ENCODE peak calls at places on chromosome 9, in ten cellular contexts. One of them, this sample, is unnamed.

GRCh38 chr9:81822967-81823366 is 105.3 kb upstream of the SPATA31D4 start:
- DNase-seq in EL: no peak
- DNase-seq in nephron progenitor cell: no peak
- DNase-seq in ACHN: no peak
- DNase-seq in glutamatergic neuron: no peak
- DNase-seq in DND-41: no peak
- DNase-seq in amniotic epithelial cell: no peak
- DNase-seq in stimulated activated CD8-positive, alpha-beta memory T cell treated with anti-CD3 and anti-CD28 coated beads, Interleukin-2, amount 100 ng/mL, for 48 hours: no peak
- DNase-seq in non-pigmented ciliary epithelial cell: no peak
- DNase-seq in Calu3: no peak
- DNase-seq in this sample: no peak

GRCh38 chr9:116549061-116549664 is 137.9 kb upstream of the TRIM32 start:
- DNase-seq in ACHN: peak
- DNase-seq in non-pigmented ciliary epithelial cell: peak
- DNase-seq in amniotic epithelial cell: peak
- DNase-seq in DND-41: no peak
- DNase-seq in EL: peak
- DNase-seq in stimulated activated CD8-positive, alpha-beta memory T cell treated with anti-CD3 and anti-CD28 coated beads, Interleukin-2, amount 100 ng/mL, for 48 hours: no peak
- DNase-seq in nephron progenitor cell: no peak
- DNase-seq in Calu3: peak
- DNase-seq in glutamatergic neuron: peak
- DNase-seq in this sample: no peak

GRCh38 chr9:128503870-128504269 is 649 bp upstream of the GLE1 start:
- DNase-seq in ACHN: no peak
- DNase-seq in Calu3: peak
- DNase-seq in non-pigmented ciliary epithelial cell: no peak
- DNase-seq in EL: peak
- DNase-seq in stimulated activated CD8-positive, alpha-beta memory T cell treated with anti-CD3 and anti-CD28 coated beads, Interleukin-2, amount 100 ng/mL, for 48 hours: no peak
- DNase-seq in nephron progenitor cell: peak
- DNase-seq in amniotic epithelial cell: peak
- DNase-seq in glutamatergic neuron: no peak
- DNase-seq in DND-41: no peak
- DNase-seq in this sample: peak

GRCh38 chr9:135273077-135273476 is 185.6 kb downstream of the OLFM1 start:
- DNase-seq in EL: no peak
- DNase-seq in DND-41: no peak
- DNase-seq in amniotic epithelial cell: no peak
- DNase-seq in glutamatergic neuron: peak
- DNase-seq in ACHN: no peak
- DNase-seq in stimulated activated CD8-positive, alpha-beta memory T cell treated with anti-CD3 and anti-CD28 coated beads, Interleukin-2, amount 100 ng/mL, for 48 hours: no peak
- DNase-seq in nephron progenitor cell: no peak
- DNase-seq in non-pigmented ciliary epithelial cell: no peak
- DNase-seq in Calu3: no peak
- DNase-seq in this sample: no peak

GRCh38 chr9:110536802-110537201 is 42.7 kb downstream of the SVEP1 start:
- DNase-seq in EL: peak
- DNase-seq in stimulated activated CD8-positive, alpha-beta memory T cell treated with anti-CD3 and anti-CD28 coated beads, Interleukin-2, amount 100 ng/mL, for 48 hours: no peak
- DNase-seq in nephron progenitor cell: no peak
- DNase-seq in Calu3: no peak
- DNase-seq in glutamatergic neuron: no peak
- DNase-seq in non-pigmented ciliary epithelial cell: no peak
- DNase-seq in ACHN: no peak
- DNase-seq in DND-41: no peak
- DNase-seq in amniotic epithelial cell: peak
- DNase-seq in this sample: no peak

GRCh38 chr9:15570769-15571168 is 17.9 kb downstream of the CCDC171 start:
- DNase-seq in nephron progenitor cell: no peak
- DNase-seq in Calu3: no peak
- DNase-seq in ACHN: no peak
- DNase-seq in DND-41: no peak
- DNase-seq in amniotic epithelial cell: no peak
- DNase-seq in glutamatergic neuron: no peak
- DNase-seq in non-pigmented ciliary epithelial cell: no peak
- DNase-seq in stimulated activated CD8-positive, alpha-beta memory T cell treated with anti-CD3 and anti-CD28 coated beads, Interleukin-2, amount 100 ng/mL, for 48 hours: no peak
- DNase-seq in EL: no peak
- DNase-seq in this sample: no peak

GRCh38 chr9:13026956-13027355 is 252.1 kb downstream of the LURAP1L start:
- DNase-seq in stimulated activated CD8-positive, alpha-beta memory T cell treated with anti-CD3 and anti-CD28 coated beads, Interleukin-2, amount 100 ng/mL, for 48 hours: no peak
- DNase-seq in nephron progenitor cell: no peak
- DNase-seq in ACHN: no peak
- DNase-seq in glutamatergic neuron: no peak
- DNase-seq in EL: no peak
- DNase-seq in non-pigmented ciliary epithelial cell: no peak
- DNase-seq in DND-41: no peak
- DNase-seq in Calu3: no peak
- DNase-seq in amniotic epithelial cell: no peak
- DNase-seq in this sample: no peak

GRCh38 chr9:72665421-72665820 is 144.0 kb downstream of the TMC1 start:
- DNase-seq in EL: peak
- DNase-seq in stimulated activated CD8-positive, alpha-beta memory T cell treated with anti-CD3 and anti-CD28 coated beads, Interleukin-2, amount 100 ng/mL, for 48 hours: no peak
- DNase-seq in ACHN: no peak
- DNase-seq in glutamatergic neuron: no peak
- DNase-seq in amniotic epithelial cell: peak
- DNase-seq in non-pigmented ciliary epithelial cell: peak
- DNase-seq in nephron progenitor cell: no peak
- DNase-seq in Calu3: no peak
- DNase-seq in DND-41: no peak
- DNase-seq in this sample: no peak

GRCh38 chr9:113011911-113012381 is at the start of gene ZNF883:
- DNase-seq in stimulated activated CD8-positive, alpha-beta memory T cell treated with anti-CD3 and anti-CD28 coated beads, Interleukin-2, amount 100 ng/mL, for 48 hours: peak
- DNase-seq in EL: peak
- DNase-seq in Calu3: peak
- DNase-seq in ACHN: no peak
- DNase-seq in nephron progenitor cell: peak
- DNase-seq in amniotic epithelial cell: peak
- DNase-seq in non-pigmented ciliary epithelial cell: peak
- DNase-seq in glutamatergic neuron: peak
- DNase-seq in DND-41: no peak
- DNase-seq in this sample: no peak

GRCh38 chr9:87615547-87616148 is 110.3 kb upstream of the CTSL start:
- DNase-seq in DND-41: no peak
- DNase-seq in amniotic epithelial cell: no peak
- DNase-seq in non-pigmented ciliary epithelial cell: no peak
- DNase-seq in nephron progenitor cell: no peak
- DNase-seq in ACHN: no peak
- DNase-seq in stimulated activated CD8-positive, alpha-beta memory T cell treated with anti-CD3 and anti-CD28 coated beads, Interleukin-2, amount 100 ng/mL, for 48 hours: no peak
- DNase-seq in Calu3: peak
- DNase-seq in glutamatergic neuron: no peak
- DNase-seq in EL: no peak
- DNase-seq in this sample: no peak

GRCh38 chr9:106296426-106296825 is 566.5 kb upstream of the ZNF462 start:
- DNase-seq in amniotic epithelial cell: no peak
- DNase-seq in non-pigmented ciliary epithelial cell: no peak
- DNase-seq in EL: no peak
- DNase-seq in ACHN: no peak
- DNase-seq in DND-41: no peak
- DNase-seq in stimulated activated CD8-positive, alpha-beta memory T cell treated with anti-CD3 and anti-CD28 coated beads, Interleukin-2, amount 100 ng/mL, for 48 hours: no peak
- DNase-seq in Calu3: no peak
- DNase-seq in nephron progenitor cell: no peak
- DNase-seq in glutamatergic neuron: no peak
- DNase-seq in this sample: no peak

GRCh38 chr9:129242971-129243561 is 65.0 kb upstream of the IER5L start:
- DNase-seq in DND-41: no peak
- DNase-seq in Calu3: no peak
- DNase-seq in non-pigmented ciliary epithelial cell: no peak
- DNase-seq in EL: peak
- DNase-seq in amniotic epithelial cell: peak
- DNase-seq in stimulated activated CD8-positive, alpha-beta memory T cell treated with anti-CD3 and anti-CD28 coated beads, Interleukin-2, amount 100 ng/mL, for 48 hours: no peak
- DNase-seq in ACHN: no peak
- DNase-seq in nephron progenitor cell: no peak
- DNase-seq in glutamatergic neuron: no peak
- DNase-seq in this sample: no peak

GRCh38 chr9:123471843-123472570 is 116.0 kb downstream of the CRB2 start:
- DNase-seq in EL: no peak
- DNase-seq in nephron progenitor cell: no peak
- DNase-seq in amniotic epithelial cell: no peak
- DNase-seq in ACHN: no peak
- DNase-seq in Calu3: no peak
- DNase-seq in non-pigmented ciliary epithelial cell: no peak
- DNase-seq in DND-41: no peak
- DNase-seq in glutamatergic neuron: no peak
- DNase-seq in stimulated activated CD8-positive, alpha-beta memory T cell treated with anti-CD3 and anti-CD28 coated beads, Interleukin-2, amount 100 ng/mL, for 48 hours: no peak
- DNase-seq in this sample: no peak

GRCh38 chr9:18394847-18395355 is 79.1 kb upstream of the ADAMTSL1 start:
- DNase-seq in ACHN: no peak
- DNase-seq in EL: no peak
- DNase-seq in nephron progenitor cell: no peak
- DNase-seq in amniotic epithelial cell: no peak
- DNase-seq in stimulated activated CD8-positive, alpha-beta memory T cell treated with anti-CD3 and anti-CD28 coated beads, Interleukin-2, amount 100 ng/mL, for 48 hours: no peak
- DNase-seq in glutamatergic neuron: no peak
- DNase-seq in Calu3: no peak
- DNase-seq in DND-41: no peak
- DNase-seq in non-pigmented ciliary epithelial cell: no peak
- DNase-seq in this sample: no peak

GRCh38 chr9:127912882-127913281 is 4.0 kb downstream of the ST6GALNAC4 start:
- DNase-seq in glutamatergic neuron: no peak
- DNase-seq in Calu3: no peak
- DNase-seq in DND-41: no peak
- DNase-seq in amniotic epithelial cell: no peak
- DNase-seq in stimulated activated CD8-positive, alpha-beta memory T cell treated with anti-CD3 and anti-CD28 coated beads, Interleukin-2, amount 100 ng/mL, for 48 hours: no peak
- DNase-seq in EL: no peak
- DNase-seq in non-pigmented ciliary epithelial cell: no peak
- DNase-seq in nephron progenitor cell: no peak
- DNase-seq in ACHN: no peak
- DNase-seq in this sample: no peak

This sample was measured in erythroblast.